ENCODE peak calls at places on chromosomes 11 and 22, in ten cellular contexts. S is tibial nerve, N is thoracic aorta, Y is OCI-LY7, X is mammary epithelial cell, B is heart right ventricle, R is left ventricle myocardium inferior, H is GM12878, A is PC-3, J is brain microvascular endothelial cell. F is an unnamed sample.

GRCh38 chr11:12066799-12067508 is 43.4 kb upstream of the MICAL2 start:
- DNase-seq in S (no peak), N (no peak), Y (no peak), X (peak; percentile 49), B (no peak), R (no peak), H (no peak), A (peak; percentile 50), J (no peak), F (no peak)

GRCh38 chr11:47333526-47333845 is 19.0 kb downstream of the MYBPC3 start:
- DNase-seq in S (no peak), N (no peak), Y (no peak), X (no peak), B (no peak), R (no peak), H (no peak), A (no peak), J (no peak), F (no peak)

GRCh38 chr11:77155082-77155475 is 27.0 kb downstream of the MYO7A start:
- DNase-seq in S (no peak), N (no peak), Y (no peak), X (no peak), B (no peak), R (no peak), H (no peak), A (no peak), J (no peak), F (no peak)

GRCh38 chr11:114059278-114059983 is at the start of gene ZBTB16:
- DNase-seq in S (peak; percentile 79), N (peak; percentile 56), Y (no peak), X (no peak), B (peak; percentile 88), R (peak; percentile 93), H (no peak), A (no peak), J (no peak), F (no peak)

GRCh38 chr11:20598487-20598886 is 921 bp upstream of the SLC6A5 start:
- DNase-seq in S (no peak), N (no peak), Y (no peak), X (no peak), B (no peak), R (no peak), H (no peak), A (no peak), J (no peak), F (no peak)

GRCh38 chr11:20156876-20157613 is 3.2 kb downstream of the DBX1 start:
- DNase-seq in S (no peak), N (no peak), Y (no peak), X (no peak), B (no peak), R (no peak), H (no peak), A (no peak), J (no peak), F (no peak)

GRCh38 chr11:43278302-43278956 is 33.4 kb upstream of the API5 start:
- DNase-seq in S (no peak), N (no peak), Y (peak; percentile 38), X (peak; percentile 16), B (no peak), R (no peak), H (no peak), A (peak; percentile 64), J (peak; percentile 9), F (no peak)

GRCh38 chr22:20205464-20205963 is 54.7 kb upstream of the CCDC188 start:
- DNase-seq in S (no peak), N (no peak), Y (no peak), X (no peak), B (no peak), R (no peak), H (no peak), A (no peak), J (no peak), F (no peak)

GRCh38 chr11:587978-588380 is 11.7 kb downstream of the PHRF1 start:
- DNase-seq in S (no peak), N (no peak), Y (no peak), X (no peak), B (no peak), R (no peak), H (no peak), A (no peak), J (peak; percentile 82), F (no peak)

GRCh38 chr11:107683807-107684206 is 28.0 kb downstream of the SLN start:
- DNase-seq in S (no peak), N (no peak), Y (peak; percentile 2), X (peak; percentile 9), B (no peak), R (no peak), H (no peak), A (peak; percentile 68), J (no peak), F (no peak)

GRCh38 chr11:26467506-26467905 is 104.6 kb downstream of the MUC15 start:
- DNase-seq in S (no peak), N (no peak), Y (no peak), X (no peak), B (no peak), R (no peak), H (no peak), A (no peak), J (no peak), F (no peak)

GRCh38 chr11:72676874-72677341 is 2.7 kb upstream of the PDE2A start:
- DNase-seq in S (peak; percentile 30), N (no peak), Y (peak; percentile 37), X (peak; percentile 32), B (peak; percentile 61), R (peak; percentile 58), H (no peak), A (peak; percentile 46), J (peak; percentile 32), F (no peak)

DNA sequence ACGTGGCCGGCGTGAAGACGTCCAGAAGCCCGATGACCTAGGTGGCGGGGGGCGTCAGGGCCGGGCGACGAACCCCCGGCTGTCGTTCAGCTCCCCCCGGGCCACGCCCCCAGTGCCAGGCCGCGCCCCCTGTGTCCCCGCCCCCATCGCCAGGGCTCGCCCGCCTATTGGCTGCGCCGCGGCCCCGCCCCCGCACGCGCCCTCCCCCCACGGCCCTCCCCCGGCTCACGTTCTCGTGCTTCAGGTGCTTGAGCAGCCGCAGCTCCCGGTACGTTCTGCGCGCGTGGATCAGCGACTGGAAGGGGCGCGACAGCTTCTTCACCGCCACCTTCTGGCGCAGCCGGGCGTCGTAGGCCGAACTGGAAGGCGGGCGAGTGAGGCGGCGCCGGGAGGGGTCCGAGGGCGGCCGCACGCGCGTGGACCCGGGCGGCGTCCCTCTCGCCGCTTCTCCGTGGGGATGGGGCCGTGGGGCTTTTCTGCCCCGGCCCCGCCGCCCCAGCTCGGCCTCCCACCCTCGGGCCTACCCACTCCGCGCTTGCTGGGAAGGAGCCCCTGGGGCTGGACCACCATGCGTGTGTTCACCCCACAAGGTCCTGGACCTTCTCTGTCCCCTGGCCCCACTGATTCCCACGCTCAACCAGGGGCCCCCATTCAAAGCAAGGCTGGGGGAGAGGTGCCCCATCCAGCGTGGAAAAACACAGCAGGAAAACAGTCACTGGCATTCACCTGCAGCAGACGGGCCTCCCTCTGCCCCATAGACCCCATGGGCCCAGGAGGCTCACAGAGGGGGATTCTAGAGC is 2.4 kb downstream of the MAPK11 start:
- DNase-seq in S (peak; percentile 39), N (no peak), Y (peak; percentile 71), X (peak; percentile 37), B (peak; percentile 61), R (peak; percentile 64), H (no peak), A (no peak), J (no peak), F (no peak)
- TF ChIP-seq CTCF in S (no peak), N (peak; percentile 28), Y (peak; percentile 46), X (peak; percentile 36), B (peak; percentile 35), R (peak; percentile 35), H (peak; percentile 9), A (no peak), J (peak; percentile 52), F (no peak)

GRCh38 chr11:134275534-134276395 is at the start of gene GLB1L3:
- DNase-seq in S (no peak), N (no peak), Y (no peak), X (peak; percentile 63), B (no peak), R (no peak), H (no peak), A (no peak), J (no peak), F (no peak)
- TF ChIP-seq CTCF in S (peak; percentile 20), N (no peak), Y (no peak), X (peak; percentile 50), B (peak; percentile 36), R (peak; percentile 35), H (peak; percentile 41), A (peak; percentile 37), J (peak; percentile 58), F (no peak)

GRCh38 chr11:119602745-119603373 is 126.1 kb downstream of the NECTIN1 start:
- DNase-seq in S (no peak), N (no peak), Y (no peak), X (no peak), B (no peak), R (no peak), H (no peak), A (no peak), J (no peak), F (no peak)
- TF ChIP-seq CTCF in S (no peak), N (no peak), Y (no peak), X (no peak), B (no peak), R (no peak), H (peak; percentile 10), A (no peak), J (peak; percentile 44), F (no peak)

DNA sequence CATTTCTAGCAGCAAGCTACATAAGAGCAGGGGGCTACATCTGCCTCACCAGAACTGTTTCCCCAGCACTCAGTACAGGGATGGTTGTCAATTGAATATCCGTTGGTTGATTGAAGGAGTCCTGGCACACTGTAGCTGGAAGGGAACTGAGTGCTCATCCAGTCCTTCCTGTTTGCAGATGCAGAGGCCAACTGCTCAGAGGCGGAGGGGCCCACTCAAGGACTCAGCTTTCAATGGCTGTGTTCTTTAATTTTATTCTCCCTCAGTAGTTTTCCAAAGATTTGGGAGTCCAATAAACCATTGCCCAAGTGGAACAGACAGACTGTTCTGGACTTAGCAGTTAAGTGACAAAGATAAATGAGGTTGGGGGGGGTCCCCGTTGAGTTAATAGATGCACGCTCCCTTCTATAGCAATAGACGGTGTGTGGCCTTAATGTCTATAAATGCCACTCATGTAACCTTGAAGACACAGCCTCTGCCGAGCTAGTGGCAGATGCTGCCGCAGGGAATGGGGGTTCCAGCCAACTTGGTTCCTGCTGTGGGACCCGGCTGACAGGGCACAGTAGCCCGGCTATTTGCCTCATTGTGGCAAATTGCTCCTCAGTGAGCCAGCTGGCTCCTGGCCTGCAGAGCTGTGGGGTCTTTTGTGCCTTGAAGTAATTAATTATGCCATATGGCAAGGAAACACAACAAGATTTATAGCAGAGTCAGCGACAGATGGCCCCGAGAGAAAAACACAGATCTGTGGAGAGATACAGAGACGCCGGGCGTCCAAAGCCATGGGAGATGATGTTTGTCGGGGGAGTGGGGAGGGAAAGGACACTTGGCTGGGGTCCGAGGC is 71.3 kb upstream of the GRK3 start:
- DNase-seq in S (no peak), N (no peak), Y (no peak), X (no peak), B (no peak), R (no peak), H (no peak), A (no peak), J (no peak), F (no peak)
- TF ChIP-seq CTCF in S (no peak), N (no peak), Y (no peak), X (no peak), B (no peak), R (no peak), H (no peak), A (no peak), J (no peak), F (no peak)